ENCODE peak calls at places on chromosome 18, in eight cellular contexts. P, K, W, O, Q, Y, Z and J are unnamed samples.

GRCh38 chr18:32722279-32722678 is 50.5 kb downstream of the KLHL14 start:
- DNase-seq in Y (no peak), O (no peak), W (no peak), Z (no peak), K (no peak), Q (no peak), P (no peak), J (no peak)

GRCh38 chr18:934518-935123 is 29.9 kb downstream of the ADCYAP1 start:
- DNase-seq in Q (no peak), O (no peak), Y (no peak), Z (no peak), W (no peak), K (no peak), P (no peak), J (no peak)

GRCh38 chr18:21808185-21808584 is 67.6 kb downstream of the MIB1 start:
- DNase-seq in Z (no peak), W (no peak), P (no peak), Y (no peak), K (no peak), Q (no peak), O (no peak), J (no peak)

GRCh38 chr18:40868110-40868858 is 1086.8 kb upstream of the PIK3C3 start:
- DNase-seq in W (no peak), Y (no peak), O (no peak), K (no peak), Z (no peak), P (no peak), Q (peak; percentile 17), J (no peak)

GRCh38 chr18:58315041-58315440 is 271.0 kb downstream of the NEDD4L start:
- DNase-seq in Y (peak; percentile 57), O (no peak), K (no peak), P (no peak), W (no peak), Q (no peak), Z (no peak), J (no peak)

GRCh38 chr18:32735781-32736180 is 37.0 kb downstream of the KLHL14 start:
- DNase-seq in K (no peak), W (no peak), Y (no peak), Q (no peak), Z (no peak), P (no peak), O (no peak), J (no peak)

GRCh38 chr18:55138401-55138800 is 179.1 kb upstream of the CCDC68 start:
- DNase-seq in K (no peak), O (no peak), Q (no peak), Z (no peak), W (no peak), Y (no peak), P (no peak), J (no peak)

GRCh38 chr18:5467666-5468065 is 76.1 kb downstream of the EPB41L3 start:
- DNase-seq in O (no peak), W (no peak), P (no peak), K (no peak), Q (no peak), Z (no peak), Y (no peak), J (no peak)

GRCh38 chr18:69397096-69397495 is 3.6 kb upstream of the DOK6 start:
- DNase-seq in K (no peak), Q (peak; percentile 14), O (no peak), Y (no peak), P (no peak), Z (no peak), W (no peak), J (peak; percentile 26)

GRCh38 chr18:74804677-74805076 is 207.0 kb downstream of the ZNF407 start:
- DNase-seq in O (no peak), Z (no peak), W (no peak), Y (no peak), Q (no peak), P (no peak), K (no peak), J (no peak)

GRCh38 chr18:56691530-56691929 is 40.4 kb downstream of the WDR7 start:
- DNase-seq in O (no peak), Q (no peak), K (no peak), Z (no peak), P (no peak), Y (no peak), W (no peak), J (no peak)

GRCh38 chr18:32373995-32374394 is 96.7 kb downstream of the GAREM1 start:
- DNase-seq in O (no peak), K (no peak), Y (peak; percentile 67), Z (no peak), Q (no peak), W (no peak), P (no peak), J (no peak)

GRCh38 chr18:21458322-21458721 is 142.2 kb downstream of the ESCO1 start:
- DNase-seq in O (no peak), P (no peak), Q (no peak), Z (no peak), K (no peak), Y (peak; percentile 2), W (no peak), J (no peak)

GRCh38 chr18:80086281-80086680 is 22.8 kb upstream of the ADNP2 start:
- DNase-seq in O (no peak), Y (no peak), K (no peak), Z (no peak), Q (peak; percentile 9), P (no peak), W (no peak), J (peak; percentile 37)

GRCh38 chr18:78543201-78543725 is 436.4 kb upstream of the SALL3 start:
- DNase-seq in Q (no peak), Z (no peak), W (no peak), Y (no peak), K (peak; percentile 22), O (no peak), P (no peak), J (no peak)

GRCh38 chr18:79863161-79863945 is 65.6 kb downstream of the KCNG2 start:
- DNase-seq in W (no peak), Y (no peak), P (no peak), Q (no peak), K (peak; percentile 48), O (no peak), Z (no peak), J (no peak)

GRCh38 chr18:9482790-9483189 is 7.5 kb downstream of the RALBP1 start:
- DNase-seq in Y (no peak), Z (no peak), O (no peak), K (no peak), Q (no peak), P (no peak), W (no peak), J (no peak)

GRCh38 chr18:55384551-55385275 is 203.3 kb downstream of the TCF4 start:
- DNase-seq in O (peak; percentile 44), P (no peak), Z (peak; percentile 14), Q (peak; percentile 58), K (peak; percentile 72), W (no peak), Y (peak; percentile 51), J (peak; percentile 39)

GRCh38 chr18:28086530-28087172 is 90.3 kb downstream of the CDH2 start:
- DNase-seq in P (no peak), Q (peak; percentile 46), K (no peak), Y (peak; percentile 60), W (no peak), O (no peak), Z (no peak), J (peak; percentile 15)

GRCh38 chr18:3499498-3499897 is 49.5 kb downstream of the TGIF1 start:
- DNase-seq in P (no peak), O (no peak), Q (peak; percentile 33), W (no peak), Z (no peak), Y (no peak), K (peak; percentile 59), J (peak; percentile 49)

GRCh38 chr18:48408727-48409590 is at the start of gene ZBTB7C:
- DNase-seq in K (peak; percentile 71), Q (peak; percentile 73), W (no peak), Y (peak; percentile 70), P (no peak), Z (peak; percentile 26), O (peak; percentile 62), J (peak; percentile 69)

GRCh38 chr18:70384181-70384790 is 95.4 kb downstream of the SOCS6 start:
- DNase-seq in K (no peak), Y (peak; percentile 23), P (no peak), Z (no peak), Q (peak; percentile 72), O (no peak), W (no peak), J (peak; percentile 35)

GRCh38 chr18:45894818-45895217 is 69.3 kb downstream of the SIGLEC15 start:
- DNase-seq in P (no peak), Y (no peak), Z (no peak), W (no peak), Q (no peak), K (no peak), O (no peak), J (no peak)

GRCh38 chr18:53416985-53417384 is 807.5 kb downstream of the MBD2 start:
- DNase-seq in Q (no peak), Z (no peak), K (no peak), O (no peak), W (no peak), P (no peak), Y (no peak), J (no peak)

GRCh38 chr18:23238152-23238531 is 102.9 kb downstream of the CABLES1 start:
- DNase-seq in W (no peak), O (no peak), P (no peak), Z (peak; percentile 18), Q (peak; percentile 78), K (no peak), Y (peak; percentile 48), J (peak; percentile 66)

GRCh38 chr18:25038261-25038660 is 313.7 kb downstream of the ZNF521 start:
- DNase-seq in O (no peak), Y (no peak), Z (no peak), W (no peak), P (no peak), Q (no peak), K (no peak), J (no peak)

GRCh38 chr18:29191263-29191662 is 1014.3 kb upstream of the CDH2 start:
- DNase-seq in Z (no peak), K (no peak), O (no peak), Y (no peak), Q (peak; percentile 47), W (no peak), P (no peak), J (peak; percentile 49)

GRCh38 chr18:13451661-13452447 is 233.3 kb downstream of the LDLRAD4 start:
- DNase-seq in Y (no peak), Q (no peak), W (peak; percentile 4), P (no peak), Z (no peak), K (no peak), O (no peak), J (no peak)

GRCh38 chr18:21284540-21284939 is 42.5 kb downstream of the GREB1L start:
- DNase-seq in O (no peak), Z (no peak), Q (no peak), Y (no peak), K (no peak), W (no peak), P (no peak), J (no peak)

GRCh38 chr18:63150942-63151421 is 168.6 kb downstream of the BCL2 start:
- DNase-seq in Z (no peak), K (no peak), Q (no peak), W (no peak), O (no peak), P (no peak), Y (no peak), J (no peak)

GRCh38 chr18:62434798-62435197 is 88.0 kb upstream of the ZCCHC2 start:
- DNase-seq in Q (no peak), K (no peak), W (no peak), Y (no peak), Z (no peak), P (no peak), O (no peak), J (no peak)

GRCh38 chr18:9866627-9867453 is 18.9 kb upstream of the TXNDC2 start:
- DNase-seq in Q (no peak), K (no peak), Z (no peak), O (no peak), W (no peak), Y (no peak), P (no peak), J (no peak)

GRCh38 chr18:13558132-13558531 is 168.2 kb downstream of the FAM210A start:
- DNase-seq in K (peak; percentile 62), W (no peak), Z (no peak), Q (peak; percentile 63), O (peak; percentile 73), P (no peak), Y (no peak), J (peak; percentile 41)

GRCh38 chr18:79750980-79751571 is 46.7 kb upstream of the KCNG2 start:
- DNase-seq in Y (no peak), Z (peak; percentile 25), P (no peak), O (no peak), K (no peak), Q (no peak), W (no peak), J (no peak)